ENCODE peak calls at places on chromosomes 4 and X, in ten cellular contexts. O is activated CD8-positive, alpha-beta memory T cell treated with anti-CD3 and anti-CD28 coated beads for 48 hours; T is GOT3; B is cardiac muscle cell; Q is ACHN; C is progenitor cell of endocrine pancreas; D is EL; N is retinal pigment epithelial cell; M is NCI-H1417; J is Right ventricle myocardium superior. X is an unnamed sample.

GRCh38 chr4:24795666-24796381 is 451 bp downstream of the SOD3 start:
- DNase-seq in J (no peak), N (no peak), T (no peak), M (no peak), C (no peak), B (no peak), O (no peak), Q (no peak), D (no peak), X (no peak)

GRCh38 chr4:96073446-96073845 is 233.6 kb downstream of the PDHA2 start:
- DNase-seq in D (no peak), O (no peak), M (no peak), T (no peak), N (no peak), B (no peak), J (no peak), Q (no peak), C (no peak), X (no peak)

GRCh38 chr4:107210450-107211239 is 174.5 kb upstream of the DKK2 start:
- DNase-seq in J (no peak), N (no peak), Q (no peak), B (peak), O (no peak), T (no peak), M (no peak), C (no peak), D (peak), X (no peak)

GRCh38 chrX:24858004-24858746 is 157.6 kb downstream of the ARX start:
- DNase-seq in D (peak), J (no peak), O (no peak), B (peak), M (no peak), Q (no peak), N (no peak), T (no peak), C (no peak), X (no peak)

GRCh38 chr4:175109933-175110332 is 191.8 kb downstream of the ADAM29 start:
- DNase-seq in T (no peak), O (no peak), D (no peak), M (no peak), J (no peak), C (no peak), B (no peak), N (no peak), Q (peak), X (no peak)

GRCh38 chrX:146154191-146154590 is 336.6 kb downstream of the SLITRK2 start:
- DNase-seq in O (no peak), M (no peak), D (no peak), T (no peak), J (no peak), B (no peak), N (no peak), Q (no peak), C (no peak), X (no peak)

GRCh38 chrX:19889582-19890342 is 2.4 kb upstream of the SH3KBP1 start:
- DNase-seq in B (peak), J (no peak), T (no peak), O (no peak), M (peak), Q (peak), D (peak), N (no peak), C (no peak), X (no peak)

GRCh38 chr4:146550161-146550560 is 28.4 kb upstream of the SLC10A7 start:
- DNase-seq in Q (no peak), B (no peak), J (no peak), D (no peak), N (no peak), M (no peak), O (no peak), T (no peak), C (no peak), X (no peak)

GRCh38 chr4:159946983-159947645 is 844.2 kb downstream of the RAPGEF2 start:
- DNase-seq in T (no peak), O (no peak), B (peak), C (no peak), Q (peak), M (peak), D (peak), N (no peak), J (no peak), X (peak)

GRCh38 chr4:102430511-102430910 is 70.6 kb upstream of the NFKB1 start:
- DNase-seq in D (peak), N (no peak), O (no peak), C (no peak), J (no peak), Q (peak), M (peak), B (peak), T (no peak), X (no peak)

GRCh38 chr4:86453044-86453501 is 93.2 kb upstream of the MAPK10 start:
- DNase-seq in M (peak), T (peak), J (peak), C (no peak), B (peak), Q (no peak), O (no peak), D (no peak), N (no peak), X (peak)

GRCh38 chr4:169619518-169619957 is 840 bp upstream of the CLCN3 start:
- DNase-seq in Q (peak), C (peak), J (no peak), B (peak), M (peak), T (no peak), N (peak), O (peak), D (peak), X (peak)

GRCh38 chr4:74006009-74006476 is 7.6 kb upstream of the CXCL5 start:
- DNase-seq in Q (peak), C (no peak), T (no peak), D (peak), J (no peak), O (no peak), N (no peak), M (no peak), B (peak), X (no peak)

GRCh38 chrX:1524874-1525582 is 12.0 kb downstream of the P2RY8 start:
- DNase-seq in B (no peak), O (no peak), C (no peak), J (no peak), T (no peak), N (no peak), Q (no peak), M (no peak), D (no peak), X (no peak)

GRCh38 chrX:15136795-15137194 is 133.1 kb downstream of the ASB9 start:
- DNase-seq in O (no peak), J (no peak), Q (no peak), T (no peak), N (no peak), B (no peak), M (no peak), D (no peak), C (no peak), X (no peak)

GRCh38 chr4:71126719-71127118 is 133.3 kb downstream of the DCK start:
- DNase-seq in Q (peak), M (no peak), C (no peak), J (no peak), D (peak), N (no peak), O (no peak), T (no peak), B (peak), X (no peak)

GRCh38 chr4:79211490-79211889 is 114.4 kb downstream of the NAA11 start:
- DNase-seq in Q (no peak), J (no peak), M (no peak), D (no peak), B (no peak), C (no peak), T (no peak), O (no peak), N (no peak), X (no peak)

GRCh38 chr4:52096048-52096447 is 44.9 kb downstream of the SPATA18 start:
- DNase-seq in M (no peak), N (no peak), J (no peak), D (no peak), O (no peak), C (no peak), Q (no peak), B (no peak), T (no peak), X (no peak)

GRCh38 chrX:9724711-9725110 is 40.9 kb downstream of the GPR143 start:
- DNase-seq in J (no peak), M (no peak), N (no peak), B (peak), C (no peak), D (peak), T (no peak), Q (peak), O (no peak), X (no peak)

X was measured in SK-N-DZ.